ENCODE peak calls at places on chromosomes 2 and 18, in eight cellular contexts. D, E, J, Z, B, T, W and Q are unnamed samples.

GRCh38 chr18:5066380-5066977 is 130.6 kb downstream of the AKAIN1 start:
- DNase-seq in E (no peak), T (no peak), B (no peak), D (no peak), W (no peak), Z (no peak), J (no peak), Q (no peak)

GRCh38 chr2:201483337-201483736 is 31.8 kb downstream of the STRADB start:
- DNase-seq in W (no peak), J (no peak), T (no peak), D (no peak), E (no peak), Z (no peak), B (no peak), Q (no peak)

GRCh38 chr2:2874805-2875204 is 502.8 kb downstream of the EIPR1 start:
- DNase-seq in W (no peak), T (no peak), D (no peak), Z (no peak), E (no peak), J (no peak), B (no peak), Q (no peak)

GRCh38 chr2:226837787-226838603 is 2.1 kb downstream of the RHBDD1 start:
- DNase-seq in W (no peak), B (no peak), Z (no peak), D (no peak), T (no peak), J (no peak), E (no peak), Q (no peak)

GRCh38 chr18:11544060-11544633 is 65.2 kb upstream of the SLC35G4 start:
- DNase-seq in Z (no peak), T (no peak), E (no peak), D (no peak), W (no peak), J (no peak), B (no peak), Q (no peak)

GRCh38 chr18:45245036-45245638 is 370.1 kb upstream of the SLC14A2 start:
- DNase-seq in T (no peak), E (peak; percentile 50), D (no peak), B (no peak), J (no peak), W (no peak), Z (no peak), Q (no peak)

GRCh38 chr2:189393440-189394111 is 47.7 kb upstream of the WDR75 start:
- DNase-seq in W (no peak), B (peak; percentile 94), J (peak; percentile 96), E (peak; percentile 98), T (no peak), D (peak; percentile 93), Z (peak; percentile 90), Q (peak; percentile 93)

GRCh38 chr2:30664761-30665358 is 142.4 kb downstream of the CAPN13 start:
- DNase-seq in E (peak; percentile 83), D (peak; percentile 78), W (no peak), Z (peak; percentile 86), T (no peak), J (peak; percentile 81), B (peak; percentile 81), Q (peak; percentile 87)

GRCh38 chr2:237134831-237135230 is 49.1 kb downstream of the COPS8 start:
- DNase-seq in J (no peak), E (no peak), Z (no peak), D (no peak), B (no peak), W (no peak), T (no peak), Q (no peak)

GRCh38 chr18:3266062-3266608 is 4.2 kb downstream of the MYL12B start:
- DNase-seq in D (no peak), T (no peak), Z (no peak), B (no peak), E (no peak), W (peak; percentile 45), J (no peak), Q (no peak)

GRCh38 chr18:3264362-3264761 is 2.4 kb downstream of the MYL12B start:
- DNase-seq in J (no peak), D (no peak), B (no peak), W (peak; percentile 80), E (no peak), T (no peak), Z (no peak), Q (no peak)

GRCh38 chr18:3268306-3268705 is 6.4 kb downstream of the MYL12B start:
- DNase-seq in W (no peak), D (no peak), B (no peak), J (no peak), Z (no peak), E (no peak), T (no peak), Q (no peak)

GRCh38 chr18:3262234-3263171 is 570 bp downstream of the MYL12B start:
- DNase-seq in J (no peak), D (no peak), Z (peak; percentile 50), W (no peak), B (no peak), T (no peak), E (peak; percentile 46), Q (no peak)

DNA sequence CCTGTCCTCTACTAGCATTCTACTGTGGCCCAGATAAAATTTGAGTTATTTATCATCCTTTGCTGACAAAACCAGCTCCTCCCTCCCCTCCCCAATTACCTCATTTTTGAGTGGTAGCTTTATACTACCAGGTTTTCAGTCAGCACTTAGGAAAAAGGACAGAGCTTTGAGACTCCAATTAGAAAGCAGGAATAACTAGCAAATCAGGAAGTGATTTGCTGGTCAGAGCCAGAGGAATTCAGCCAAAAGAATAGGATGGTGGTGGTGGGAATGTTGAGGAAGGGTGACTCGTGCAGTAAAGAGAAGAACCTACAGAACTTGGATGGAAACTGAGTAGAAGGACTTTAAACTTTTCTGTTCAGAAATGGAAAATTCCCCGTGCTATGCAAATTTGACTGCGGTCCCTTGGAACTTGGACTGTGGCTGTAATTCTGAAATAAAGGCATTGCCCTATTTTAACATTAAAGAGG is 3.7 kb downstream of the MYL12B start:
- DNase-seq in J (no peak), W (no peak), T (no peak), D (no peak), E (peak; percentile 47), B (no peak), Z (peak; percentile 40), Q (no peak)
- H3K4me3 ChIP-seq in J (no peak overlapping the region), W (no peak overlapping the region), T (no peak overlapping the region), D (no peak overlapping the region), E (no peak overlapping the region), B (no peak overlapping the region), Z (no peak overlapping the region), Q (no peak overlapping the region)

DNA sequence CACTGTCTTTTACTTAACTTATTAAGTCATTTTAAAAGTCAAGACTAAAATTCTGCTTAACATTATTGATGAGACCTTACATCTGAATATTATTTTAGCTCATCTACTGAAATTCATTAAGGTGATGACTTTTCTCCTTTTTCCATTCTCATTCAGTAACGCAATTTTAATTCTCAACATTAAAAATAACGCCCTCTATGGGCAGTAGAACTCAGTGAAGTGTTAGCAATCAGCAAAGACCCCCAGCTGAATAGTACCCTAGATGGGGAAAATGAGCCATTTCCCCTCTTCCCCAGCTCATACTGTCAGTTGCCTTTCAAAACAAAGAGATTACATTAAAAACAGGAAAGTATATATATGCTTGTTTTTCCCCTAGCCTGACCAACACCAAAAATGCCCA is 203.3 kb downstream of the NR4A2 start:
- DNase-seq in Z (no peak), B (no peak), D (no peak), W (no peak), E (no peak), T (no peak), J (no peak), Q (no peak)
- TF ChIP-seq CTCF in Z (no peak), B (no peak), D (no peak), W (no peak), E (no peak), T (no peak), J (no peak), Q (no peak)

GRCh38 chr18:12911928-12912703 is 28.1 kb upstream of the PTPN2 start:
- DNase-seq in D (no peak), Z (no peak), W (no peak), T (no peak), J (no peak), E (no peak), B (no peak), Q (no peak)
- H3K4me3 ChIP-seq in D (no peak overlapping the region), Z (no peak overlapping the region), W (no peak overlapping the region), T (peak overlapping the region; percentile 53), J (no peak overlapping the region), E (no peak overlapping the region), B (no peak overlapping the region), Q (no peak overlapping the region)

GRCh38 chr2:101998556-101999121 is 6.9 kb downstream of the IL1R2 start:
- DNase-seq in B (no peak), W (no peak), J (no peak), T (no peak), Z (no peak), E (no peak), D (no peak), Q (no peak)
- TF ChIP-seq CTCF in B (no peak), W (no peak), J (no peak), T (no peak), Z (no peak), E (no peak), D (no peak), Q (no peak)

DNA sequence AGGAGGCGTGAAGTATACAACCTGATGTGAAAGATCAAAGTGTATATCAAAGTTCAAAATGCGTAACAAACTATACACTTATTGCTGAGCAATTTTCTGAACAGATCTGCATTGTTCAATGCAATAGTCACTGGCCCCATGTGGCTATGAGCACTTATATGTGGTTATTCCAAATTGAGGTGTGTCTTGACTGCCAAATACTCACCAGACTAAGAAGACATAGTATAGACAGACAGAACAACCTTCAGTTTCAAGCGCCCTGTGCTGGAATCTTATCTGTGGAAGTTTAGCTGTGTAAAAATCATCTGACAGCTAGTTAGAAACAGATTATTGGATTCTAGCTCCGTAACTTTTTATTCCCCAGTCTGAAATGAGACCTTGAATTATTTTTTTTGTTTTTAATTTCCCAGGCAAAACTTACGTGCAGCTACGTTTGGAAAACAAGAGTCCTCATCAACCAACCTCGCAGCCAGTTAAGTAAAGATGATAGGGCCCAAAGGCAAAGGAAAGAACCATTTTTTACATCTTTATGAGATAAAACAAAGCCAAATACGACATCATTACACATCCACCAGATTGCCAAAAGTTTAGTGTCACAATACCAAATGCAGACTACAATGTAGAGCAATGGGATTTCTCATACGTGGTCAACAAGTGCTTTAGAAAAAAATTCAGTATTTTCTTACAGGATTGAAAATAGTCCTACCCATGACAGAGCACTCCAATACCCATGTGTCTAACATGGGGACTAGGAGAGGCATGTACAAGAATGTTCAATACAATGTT is 37.2 kb downstream of the MBOAT2 start:
- DNase-seq in E (no peak), B (no peak), J (no peak), D (no peak), T (no peak), Z (peak; percentile 25), W (no peak), Q (no peak)
- H3K4me3 ChIP-seq in E (no peak overlapping the region), B (no peak overlapping the region), J (no peak overlapping the region), D (no peak overlapping the region), T (no peak overlapping the region), Z (no peak overlapping the region), W (no peak overlapping the region), Q (no peak overlapping the region)